ENCODE peak calls at places on chromosomes 5 and 9, in ten cellular contexts. G, Q, D, M, H, T, P, C, B and N are unnamed samples.

GRCh38 chr9:129568560-129569505 is 52.1 kb downstream of the C9orf50 start:
- DNase-seq in G (peak; percentile 79), Q (peak; percentile 65), D (peak; percentile 49), M (peak; percentile 51), H (peak; percentile 71), T (peak; percentile 61), P (peak; percentile 53), C (no peak), B (no peak), N (peak; percentile 55)

GRCh38 chr9:131028931-131029573 is 20.1 kb downstream of the LAMC3 start:
- DNase-seq in G (no peak), Q (no peak), D (no peak), M (no peak), H (no peak), T (no peak), P (no peak), C (no peak), B (no peak), N (no peak)

GRCh38 chr5:118327389-118327788 is 661.0 kb downstream of the DTWD2 start:
- DNase-seq in G (no peak), Q (no peak), D (no peak), M (no peak), H (no peak), T (no peak), P (no peak), C (peak; percentile 33), B (no peak), N (no peak)

GRCh38 chr9:4138180-4138579 is 161.7 kb downstream of the GLIS3 start:
- DNase-seq in G (no peak), Q (no peak), D (no peak), M (no peak), H (no peak), T (no peak), P (no peak), C (no peak), B (no peak), N (no peak)

GRCh38 chr5:151079838-151080619 is 805 bp downstream of the TNIP1 start:
- DNase-seq in G (no peak), Q (no peak), D (no peak), M (no peak), H (no peak), T (no peak), P (peak; percentile 54), C (no peak), B (no peak), N (no peak)

GRCh38 chr5:79840085-79840990 is 150.7 kb downstream of the CMYA5 start:
- DNase-seq in G (peak; percentile 30), Q (no peak), D (no peak), M (no peak), H (no peak), T (peak; percentile 57), P (no peak), C (no peak), B (peak; percentile 52), N (no peak)

GRCh38 chr9:94879230-94879629 is 152.7 kb downstream of the AOPEP start:
- DNase-seq in G (no peak), Q (no peak), D (no peak), M (no peak), H (no peak), T (no peak), P (no peak), C (no peak), B (no peak), N (no peak)

GRCh38 chr9:5879419-5880181 is 11.1 kb upstream of the MLANA start:
- DNase-seq in G (peak; percentile 69), Q (no peak), D (no peak), M (peak; percentile 81), H (no peak), T (no peak), P (peak; percentile 70), C (no peak), B (no peak), N (no peak)

GRCh38 chr5:53560506-53561191 is at the start of gene NDUFS4:
- DNase-seq in G (peak; percentile 94), Q (peak; percentile 85), D (peak; percentile 95), M (peak; percentile 87), H (peak; percentile 86), T (peak; percentile 85), P (peak; percentile 49), C (peak; percentile 85), B (peak; percentile 88), N (peak; percentile 85)

GRCh38 chr9:94656190-94656589 is 16.9 kb upstream of the FBP1 start:
- DNase-seq in G (peak; percentile 60), Q (peak; percentile 42), D (peak; percentile 38), M (no peak), H (no peak), T (peak; percentile 30), P (no peak), C (peak; percentile 39), B (no peak), N (no peak)

GRCh38 chr5:178454821-178455479 is 135.2 kb downstream of the COL23A1 start:
- DNase-seq in G (peak; percentile 45), Q (no peak), D (no peak), M (no peak), H (no peak), T (peak; percentile 36), P (no peak), C (no peak), B (peak; percentile 65), N (no peak)

DNA sequence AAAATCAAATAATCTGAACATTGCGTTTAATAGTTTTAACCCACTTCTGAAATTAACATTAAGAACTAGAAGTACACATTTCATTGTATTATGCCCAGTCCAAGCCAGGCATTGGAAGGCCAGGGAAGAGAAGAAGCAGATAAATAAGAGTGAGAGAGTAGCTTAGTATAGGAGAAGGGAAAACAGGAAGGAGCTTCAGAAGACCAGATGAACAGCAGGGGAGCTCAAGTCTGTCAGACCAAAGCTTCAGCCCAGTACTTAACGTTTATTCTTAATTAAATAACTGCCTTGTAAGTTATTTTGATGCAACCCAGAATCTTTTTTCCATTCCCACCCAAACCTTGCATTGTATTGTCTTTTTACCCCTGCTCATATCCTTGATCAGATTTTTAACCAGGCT is 11.5 kb upstream of the FAM120AOS start:
- DNase-seq in G (no peak), Q (no peak), D (no peak), M (peak; percentile 17), H (no peak), T (no peak), P (no peak), C (no peak), B (no peak), N (no peak)
- H3K4me1 ChIP-seq in G (peaks cover 5% of the 10 kb centered on the region), Q (peaks cover 19% of the 10 kb centered on the region), D (peaks cover 11% of the 10 kb centered on the region), M (peaks cover 66% of the 10 kb centered on the region), H (peaks cover 99% of the 10 kb centered on the region), T (peaks cover 77% of the 10 kb centered on the region), P (peaks cover 90% of the 10 kb centered on the region), C (peaks cover 17% of the 10 kb centered on the region), B (peaks cover 68% of the 10 kb centered on the region), N (peaks cover 74% of the 10 kb centered on the region)

DNA sequence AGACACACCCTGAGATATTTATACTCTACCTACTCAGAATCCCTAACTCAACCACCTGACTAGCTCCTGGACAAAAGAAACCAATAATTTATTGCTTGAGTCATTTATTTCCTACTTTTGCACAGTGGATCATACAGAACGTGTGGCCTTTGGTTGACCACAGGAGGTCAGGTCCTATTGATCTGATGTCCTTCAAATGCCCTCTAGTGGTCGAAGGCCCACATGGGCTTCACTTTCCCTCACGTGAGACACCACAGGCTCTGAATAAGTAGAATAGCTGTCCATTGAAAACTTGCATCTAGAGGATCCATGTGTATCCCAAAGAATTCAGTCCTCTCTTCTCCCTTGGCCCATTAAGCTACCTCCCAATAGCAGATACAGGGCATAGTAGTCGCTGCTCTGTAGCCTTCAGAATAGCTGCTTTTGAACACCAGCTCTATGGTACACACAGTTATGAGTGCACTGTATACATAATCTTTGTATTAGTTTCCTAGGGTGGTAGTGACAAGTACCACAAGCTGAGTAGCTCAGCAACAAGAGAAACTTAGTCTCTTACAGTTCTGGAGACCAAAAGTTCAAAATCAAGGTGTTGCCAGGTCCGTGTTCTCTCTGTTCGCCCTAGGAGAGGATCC is 177.6 kb upstream of the SMARCA2 start:
- DNase-seq in G (peak; percentile 89), Q (peak; percentile 17), D (peak; percentile 69), M (peak; percentile 39), H (no peak), T (peak; percentile 48), P (peak; percentile 25), C (no peak), B (no peak), N (no peak)
- TF ChIP-seq CTCF in G (peak; percentile 90), Q (peak; percentile 39), D (peak; percentile 29), M (peak; percentile 71), H (no peak), T (no peak), P (peak; percentile 32), C (no peak), B (no peak), N (no peak)

DNA sequence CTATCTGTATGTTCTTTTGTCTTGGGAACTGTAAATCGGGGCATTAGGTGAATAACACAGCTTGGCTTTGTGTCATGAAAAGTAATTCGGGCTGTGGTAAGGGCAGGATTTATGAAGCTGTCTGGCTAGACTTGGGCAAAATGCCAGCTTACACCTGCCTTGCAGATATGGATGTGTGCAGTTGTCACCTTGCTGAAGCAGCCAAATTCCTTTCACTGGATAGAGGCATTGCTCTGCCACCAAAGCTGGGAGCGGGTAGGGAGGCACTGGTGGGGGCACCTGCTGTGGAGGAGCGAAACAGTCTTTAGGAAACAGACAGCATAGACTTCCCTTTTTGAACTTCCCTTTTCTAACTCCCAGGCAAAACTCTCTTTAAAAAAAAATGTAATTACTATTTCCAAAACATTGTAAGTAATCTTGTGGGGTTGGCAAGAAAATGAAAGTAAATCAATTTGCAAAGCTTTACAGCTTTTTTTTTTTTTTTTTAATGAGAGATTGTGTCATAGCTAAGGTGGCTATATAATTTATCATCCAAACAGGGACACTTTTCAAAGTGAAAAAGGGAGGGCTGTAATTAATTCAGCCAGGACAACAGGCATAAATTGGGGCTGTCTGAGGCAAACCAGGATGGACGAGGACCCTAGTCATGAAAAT is 545.3 kb downstream of the CSNK1G3 start:
- DNase-seq in G (no peak), Q (peak; percentile 29), D (no peak), M (no peak), H (peak; percentile 62), T (peak; percentile 26), P (no peak), C (peak; percentile 39), B (no peak), N (peak; percentile 58)
- H3K4me3 ChIP-seq in G (no peak overlapping the region), Q (no peak overlapping the region), D (no peak overlapping the region), M (no peak overlapping the region), H (peak overlapping the region; percentile 18), T (no peak overlapping the region), P (no peak overlapping the region), C (no peak overlapping the region), B (no peak overlapping the region), N (no peak overlapping the region)

GRCh38 chr9:127505396-127506116 is 54.2 kb downstream of the LRSAM1 start:
- DNase-seq in G (peak; percentile 89), Q (peak; percentile 47), D (no peak), M (peak; percentile 51), H (no peak), T (no peak), P (peak; percentile 62), C (no peak), B (no peak), N (no peak)

GRCh38 chr9:127507751-127508648 is 56.7 kb downstream of the LRSAM1 start:
- DNase-seq in G (peak; percentile 42), Q (no peak), D (no peak), M (no peak), H (no peak), T (no peak), P (no peak), C (no peak), B (no peak), N (no peak)

GRCh38 chr9:127504887-127505251 is 53.6 kb downstream of the LRSAM1 start:
- DNase-seq in G (no peak), Q (no peak), D (no peak), M (no peak), H (no peak), T (no peak), P (no peak), C (no peak), B (no peak), N (no peak)

GRCh38 chr9:127506814-127507750 is 55.8 kb downstream of the LRSAM1 start:
- DNase-seq in G (peak; percentile 42), Q (no peak), D (peak; percentile 52), M (no peak), H (no peak), T (no peak), P (no peak), C (no peak), B (no peak), N (no peak)

GRCh38 chr9:127506117-127506813 is 55.0 kb downstream of the LRSAM1 start:
- DNase-seq in G (no peak), Q (no peak), D (no peak), M (no peak), H (no peak), T (no peak), P (no peak), C (no peak), B (no peak), N (no peak)
- H3K4me1 ChIP-seq in G (no peaks in the 10 kb centered on the region), Q (peaks cover 11% of the 10 kb centered on the region), D (peaks cover 39% of the 10 kb centered on the region), M (no peaks in the 10 kb centered on the region), H (peaks cover 55% of the 10 kb centered on the region), T (no peaks in the 10 kb centered on the region), P (peaks cover 24% of the 10 kb centered on the region), C (peaks cover 3% of the 10 kb centered on the region), B (peaks cover 18% of the 10 kb centered on the region), N (no peaks in the 10 kb centered on the region)